ENCODE peak calls at places on chromosome 20, in seven cellular contexts. I is neuronal stem cell; D is nucleus accumbens; B is omental fat pad; K is nephron progenitor cell; W is stimulated activated naive B cell treated with anti-CD40 and anti-IgM and Interleukin-4, amounts not matched to agents 10 μg/mL and 1 μg/mL and 100 μg/mL, for 72 hours; L is AG04450. H is an unnamed sample.

GRCh38 chr20:49742948-49743347 is 29.3 kb upstream of the B4GALT5 start:
- DNase-seq in B (no peak), W (no peak), L (no peak), D (no peak), I (no peak), K (no peak), H (no peak)

GRCh38 chr20:57104113-57104512 is 162.3 kb downstream of the BMP7 start:
- DNase-seq in D (no peak), K (no peak), W (no peak), L (no peak), I (no peak), B (no peak), H (no peak)

GRCh38 chr20:41149679-41150131 is 12.4 kb downstream of the PLCG1 start:
- DNase-seq in D (no peak), K (no peak), W (no peak), I (no peak), L (no peak), B (no peak), H (no peak)

GRCh38 chr20:50815162-50815989 is 20.5 kb downstream of the BCAS4 start:
- DNase-seq in K (no peak), L (peak; percentile 70), W (no peak), D (no peak), B (no peak), I (no peak), H (no peak)

GRCh38 chr20:3213226-3213625 is 3.9 kb downstream of the ITPA start:
- DNase-seq in W (no peak), K (no peak), D (no peak), L (no peak), B (no peak), I (no peak), H (no peak)

GRCh38 chr20:31542201-31542842 is 28.1 kb downstream of the HM13 start:
- DNase-seq in L (no peak), K (no peak), I (no peak), W (peak; percentile 50), D (no peak), B (no peak), H (no peak)

GRCh38 chr20:53660947-53661381 is 67.3 kb upstream of the ZNF217 start:
- DNase-seq in W (no peak), D (no peak), B (no peak), K (no peak), L (no peak), I (no peak), H (no peak)

GRCh38 chr20:63943007-63943807 is 13.0 kb downstream of the UCKL1 start:
- DNase-seq in L (no peak), K (no peak), I (no peak), B (no peak), D (no peak), W (no peak), H (no peak)

GRCh38 chr20:63009044-63009961 is 2.5 kb upstream of the BHLHE23 start:
- DNase-seq in B (peak; percentile 59), I (peak; percentile 73), K (peak; percentile 91), L (no peak), D (peak; percentile 24), W (peak; percentile 70), H (no peak)

GRCh38 chr20:21682576-21682975 is 22.9 kb upstream of the PAX1 start:
- DNase-seq in B (no peak), D (no peak), I (no peak), L (no peak), W (no peak), K (no peak), H (no peak)

GRCh38 chr20:51826372-51826771 is 24.1 kb upstream of the SALL4 start:
- DNase-seq in L (no peak), K (no peak), W (no peak), D (no peak), B (no peak), I (no peak), H (no peak)

GRCh38 chr20:4190792-4191519 is 175.6 kb upstream of the RNF24 start:
- DNase-seq in D (no peak), I (no peak), B (no peak), W (no peak), K (no peak), L (no peak), H (no peak)

GRCh38 chr20:6075428-6076219 is 21.8 kb upstream of the LRRN4 start:
- DNase-seq in B (no peak), I (no peak), L (no peak), K (no peak), D (no peak), W (no peak), H (no peak)

GRCh38 chr20:49758781-49759180 is 45.1 kb upstream of the B4GALT5 start:
- DNase-seq in D (no peak), K (no peak), L (no peak), B (no peak), W (no peak), I (no peak), H (no peak)

GRCh38 chr20:25199473-25200265 is 4.2 kb downstream of the ENTPD6 start:
- DNase-seq in K (no peak), D (no peak), B (no peak), L (no peak), I (no peak), W (no peak), H (no peak)

GRCh38 chr20:4671015-4671414 is 50.7 kb upstream of the PRND start:
- DNase-seq in B (no peak), D (no peak), W (no peak), I (no peak), K (no peak), L (no peak), H (no peak)

GRCh38 chr20:17619351-17620093 is 49.6 kb downstream of the DSTN start:
- DNase-seq in K (peak; percentile 1), B (peak; percentile 13), I (no peak), L (no peak), D (no peak), W (no peak), H (no peak)

GRCh38 chr20:37336369-37337207 is 9.4 kb upstream of the SRC start:
- DNase-seq in D (no peak), L (no peak), K (peak; percentile 75), I (no peak), B (no peak), W (peak; percentile 89), H (no peak)

GRCh38 chr20:41643504-41643938 is 25.3 kb upstream of the CHD6 start:
- DNase-seq in K (no peak), W (no peak), D (no peak), L (peak; percentile 60), I (no peak), B (no peak), H (peak; percentile 76)

GRCh38 chr20:43909720-43910119 is 4.9 kb upstream of the TOX2 start:
- DNase-seq in D (no peak), I (no peak), K (no peak), W (peak; percentile 20), B (no peak), L (no peak), H (no peak)

GRCh38 chr20:11271319-11271718 is 597.5 kb upstream of the JAG1 start:
- DNase-seq in K (peak; percentile 43), L (no peak), I (peak; percentile 76), W (no peak), D (no peak), B (no peak), H (no peak)

GRCh38 chr20:38135641-38136420 is 29.2 kb downstream of the TGM2 start:
- DNase-seq in K (no peak), I (no peak), B (no peak), L (no peak), D (no peak), W (no peak), H (no peak)

GRCh38 chr20:62628691-62629090 is 13.6 kb upstream of the SLCO4A1 start:
- DNase-seq in B (no peak), I (no peak), W (no peak), K (no peak), L (no peak), D (no peak), H (no peak)

GRCh38 chr20:10558635-10559187 is 115.1 kb downstream of the JAG1 start:
- DNase-seq in I (no peak), D (no peak), W (no peak), K (no peak), L (peak; percentile 93), B (no peak), H (peak; percentile 63)

GRCh38 chr20:50680106-50680960 is 11.0 kb downstream of the RIPOR3 start:
- DNase-seq in L (no peak), W (no peak), I (no peak), K (peak; percentile 28), B (no peak), D (no peak), H (no peak)

GRCh38 chr20:35018578-35019371 is 63.1 kb downstream of the MYH7B start:
- DNase-seq in L (no peak), W (no peak), I (no peak), D (no peak), B (no peak), K (no peak), H (no peak)

GRCh38 chr20:57698191-57698866 is 11.5 kb downstream of the PMEPA1 start:
- DNase-seq in D (no peak), B (no peak), L (peak; percentile 91), W (peak; percentile 55), K (no peak), I (no peak), H (peak; percentile 98)

GRCh38 chr20:52524865-52525264 is 333.3 kb upstream of the ZFP64 start:
- DNase-seq in I (no peak), W (no peak), K (no peak), L (no peak), D (no peak), B (no peak), H (no peak)

H was measured in retinal pigment epithelial cell.